ENCODE peak calls at places on chromosomes 12 and 14, in four cellular contexts. X is ascending aorta, R is WERI-Rb-1, I is dorsolateral prefrontal cortex. C is an unnamed sample.

GRCh38 chr12:67486671-67487070 is 161.9 kb upstream of the DYRK2 start:
- DNase-seq in I (no peak), X (no peak), R (no peak), C (no peak)

GRCh38 chr12:113302925-113303640 is 31.8 kb downstream of the SLC8B1 start:
- DNase-seq in I (no peak), X (no peak), R (no peak), C (no peak)

GRCh38 chr12:54684636-54685630 is 36.8 kb upstream of the DCD start:
- DNase-seq in I (no peak), X (no peak), R (no peak), C (peak; percentile 6)

GRCh38 chr12:118436002-118436724 is 59.8 kb downstream of the SUDS3 start:
- DNase-seq in I (peak; percentile 39), X (no peak), R (peak; percentile 63), C (peak; percentile 43)

GRCh38 chr14:104326848-104327247 is 188.5 kb downstream of the KIF26A start:
- DNase-seq in X (no peak), R (no peak), I (no peak), C (no peak)

GRCh38 chr14:100649173-100649519 is 61.9 kb upstream of the BEGAIN start:
- DNase-seq in R (no peak), X (no peak), I (no peak), C (no peak)

GRCh38 chr12:16670456-16671050 is 64.6 kb upstream of the LMO3 start:
- DNase-seq in X (no peak), R (no peak), I (no peak), C (peak; percentile 33)

GRCh38 chr12:121568971-121569808 is 11.6 kb downstream of the KDM2B start:
- DNase-seq in I (no peak), R (no peak), X (no peak), C (no peak)

GRCh38 chr12:8622681-8623080 is 10.0 kb upstream of the AICDA start:
- DNase-seq in R (no peak), X (no peak), I (no peak), C (no peak)

GRCh38 chr12:6430124-6430989 is 14.4 kb upstream of the CD27 start:
- DNase-seq in X (peak; percentile 97), R (no peak), I (peak; percentile 77), C (peak; percentile 99)

GRCh38 chr12:42109031-42109430 is 35.6 kb downstream of the GXYLT1 start:
- DNase-seq in X (no peak), I (no peak), R (no peak), C (no peak)

GRCh38 chr14:102739190-102739469 is 38.1 kb upstream of the TRAF3 start:
- DNase-seq in R (no peak), I (no peak), X (no peak), C (no peak)

GRCh38 chr12:13128291-13129000 is 25.0 kb upstream of the GSG1 start:
- DNase-seq in R (no peak), I (no peak), X (no peak), C (no peak)

GRCh38 chr12:113130457-113131135 is 5.0 kb downstream of the RASAL1 start:
- DNase-seq in R (peak; percentile 50), I (peak; percentile 90), X (no peak), C (peak; percentile 39)

GRCh38 chr12:25811656-25812126 is 146.8 kb upstream of the RASSF8 start:
- DNase-seq in X (no peak), R (no peak), I (no peak), C (peak; percentile 39)

GRCh38 chr14:105089746-105090492 is 24.7 kb upstream of the GPR132 start:
- DNase-seq in X (peak; percentile 65), I (no peak), R (no peak), C (no peak)

GRCh38 chr12:126974779-126975178 is 1292.2 kb upstream of the TMEM132C start:
- DNase-seq in I (no peak), R (peak; percentile 28), X (no peak), C (peak; percentile 5)

GRCh38 chr12:122395319-122395718 is 27.1 kb downstream of the CLIP1 start:
- DNase-seq in R (no peak), X (no peak), I (no peak), C (peak; percentile 18)

GRCh38 chr14:71116206-71117122 is 209.2 kb downstream of the PCNX1 start:
- DNase-seq in X (no peak), I (no peak), R (no peak), C (no peak)

GRCh38 chr12:122310636-122311035 is 44.3 kb upstream of the VPS33A start:
- DNase-seq in X (no peak), R (no peak), I (no peak), C (no peak)

GRCh38 chr12:4115570-4115969 is 158.0 kb upstream of the CCND2 start:
- DNase-seq in X (peak; percentile 31), R (no peak), I (no peak), C (no peak)

GRCh38 chr14:61750708-61751474 is 11.3 kb upstream of the SNAPC1 start:
- DNase-seq in X (peak; percentile 94), I (peak; percentile 57), R (no peak), C (peak; percentile 87)

GRCh38 chr12:111439657-111440151 is 34.0 kb downstream of the SH2B3 start:
- DNase-seq in R (no peak), X (no peak), I (no peak), C (no peak)

GRCh38 chr14:93994919-93995682 is 2.0 kb upstream of the CCDC197 start:
- DNase-seq in I (peak; percentile 81), X (peak; percentile 96), R (no peak), C (peak; percentile 86)

GRCh38 chr12:52496590-52497071 is 3.6 kb upstream of the KRT6A start:
- DNase-seq in I (no peak), X (no peak), R (no peak), C (peak; percentile 89)

GRCh38 chr12:54292083-54292930 is 8.5 kb downstream of the NFE2 start:
- DNase-seq in I (no peak), R (no peak), X (no peak), C (no peak)

GRCh38 chr12:121992059-121992879 is 29.4 kb upstream of the BCL7A start:
- DNase-seq in I (peak; percentile 30), X (no peak), R (no peak), C (peak; percentile 93)

GRCh38 chr12:9724023-9724422 is 8.9 kb downstream of the CLECL1 start:
- DNase-seq in X (no peak), I (no peak), R (no peak), C (no peak)

GRCh38 chr14:100872641-100873071 is 30.9 kb downstream of the RTL1 start:
- DNase-seq in I (no peak), X (no peak), R (no peak), C (no peak)

GRCh38 chr12:94039914-94040313 is 108.5 kb upstream of the PLXNC1 start:
- DNase-seq in X (no peak), I (no peak), R (no peak), C (no peak)

GRCh38 chr12:94041833-94042232 is 106.5 kb upstream of the PLXNC1 start:
- DNase-seq in R (no peak), X (no peak), I (no peak), C (no peak)

GRCh38 chr12:94039199-94039840 is 109.1 kb upstream of the PLXNC1 start:
- DNase-seq in I (no peak), X (no peak), R (no peak), C (no peak)

GRCh38 chr12:94038605-94039004 is 109.8 kb upstream of the PLXNC1 start:
- DNase-seq in R (no peak), X (no peak), I (no peak), C (no peak)

GRCh38 chr12:94042321-94042720 is 106.1 kb upstream of the PLXNC1 start:
- DNase-seq in R (no peak), X (no peak), I (no peak), C (no peak)
- TF ChIP-seq CTCF in R (no peak), X (no peak), I (no peak), C (no peak)

GRCh38 chr12:20125259-20125919 is 242.9 kb upstream of the PDE3A start:
- DNase-seq in R (no peak), X (no peak), I (no peak), C (no peak)

GRCh38 chr12:20127401-20127800 is 240.9 kb upstream of the PDE3A start:
- DNase-seq in R (no peak), X (no peak), I (no peak), C (no peak)

GRCh38 chr12:20120296-20120695 is 248.0 kb upstream of the PDE3A start:
- DNase-seq in R (no peak), I (no peak), X (no peak), C (no peak)

GRCh38 chr12:20123465-20123864 is 244.9 kb upstream of the PDE3A start:
- DNase-seq in R (no peak), I (no peak), X (no peak), C (no peak)

GRCh38 chr12:20122274-20122673 is 246.1 kb upstream of the PDE3A start:
- DNase-seq in X (no peak), R (no peak), I (no peak), C (peak; percentile 4)
- TF ChIP-seq CTCF in X (no peak), R (no peak), I (no peak), C (no peak)

DNA sequence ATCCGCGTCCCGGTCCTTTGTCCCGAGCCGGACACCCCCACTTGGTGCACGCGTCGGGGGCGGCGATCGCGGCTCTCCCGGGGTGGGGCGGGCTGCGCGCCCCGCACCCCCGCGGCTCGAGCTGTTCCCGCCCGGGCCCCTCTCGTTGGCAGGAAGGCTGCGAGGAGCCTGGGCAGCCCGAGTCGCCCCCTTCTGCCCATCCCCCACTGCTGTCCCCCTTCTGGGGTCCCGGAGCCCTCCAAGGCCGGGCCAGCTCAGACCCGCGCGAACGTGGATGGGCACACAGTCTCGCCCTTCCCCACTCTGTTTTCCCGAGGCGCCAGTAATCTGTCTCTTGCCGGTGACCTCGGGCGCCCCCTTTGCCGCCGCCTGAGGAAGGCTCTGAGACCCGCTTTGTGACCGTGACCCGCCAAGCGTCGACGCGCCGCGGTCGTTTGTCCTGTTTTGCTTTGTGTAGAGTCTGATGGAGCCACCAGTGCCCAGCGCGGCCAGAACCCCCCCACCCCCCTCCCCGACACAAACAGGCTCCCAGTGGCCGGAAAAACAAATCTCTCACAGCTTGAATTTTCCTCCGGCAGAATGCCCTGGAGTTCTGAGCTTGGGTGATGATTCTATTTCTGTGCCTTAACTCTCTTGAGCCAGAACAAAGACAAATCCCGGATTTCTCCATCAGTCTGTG is 610 bp downstream of the C14orf132 start:
- DNase-seq in R (peak; percentile 64), I (peak; percentile 36), X (peak; percentile 69), C (no peak)
- TF ChIP-seq CTCF in R (peak; percentile 22), I (peak; percentile 37), X (no peak), C (no peak)

GRCh38 chr14:29262979-29263378 is 496.4 kb downstream of the FOXG1 start:
- DNase-seq in I (no peak), R (no peak), X (no peak), C (no peak)

GRCh38 chr14:29265852-29266251 is 499.3 kb downstream of the FOXG1 start:
- DNase-seq in X (no peak), R (no peak), I (no peak), C (no peak)

DNA sequence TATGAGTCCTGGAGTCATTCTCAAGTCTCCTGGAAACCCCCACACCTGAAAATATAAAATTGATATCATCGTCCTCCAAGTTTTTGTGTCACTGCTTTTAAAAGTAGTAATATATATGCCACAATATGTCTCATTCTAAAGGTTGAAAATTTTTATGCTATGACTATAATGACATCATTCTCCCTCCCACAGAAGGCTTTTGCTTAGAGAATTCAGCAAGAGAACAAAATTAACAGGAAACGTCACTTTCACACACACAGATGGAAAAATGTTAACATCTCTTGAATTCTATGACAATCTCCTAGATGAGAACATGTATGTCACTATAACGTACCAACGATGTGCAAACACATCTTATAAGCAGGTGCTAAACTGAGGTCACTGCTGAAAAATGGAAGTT is 498.3 kb downstream of the FOXG1 start:
- DNase-seq in R (no peak), X (no peak), I (no peak), C (no peak)
- TF ChIP-seq CTCF in R (no peak), X (no peak), I (no peak), C (no peak)

DNA sequence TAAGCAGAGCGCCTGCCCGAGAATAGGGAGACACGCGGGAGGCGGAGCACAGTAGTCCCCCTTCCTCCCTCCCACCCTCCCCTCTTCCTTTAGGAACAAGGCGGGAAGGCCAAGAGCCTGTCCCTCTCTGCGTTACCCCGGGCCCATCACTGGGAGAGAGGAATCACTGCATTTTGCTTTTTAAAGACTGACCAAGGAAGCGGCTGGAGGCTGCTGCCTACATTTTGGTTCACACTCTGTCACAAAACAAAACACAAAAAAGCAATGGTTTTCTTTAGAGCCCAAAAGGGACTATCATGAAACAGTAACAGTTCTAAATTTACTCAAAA is 19.8 kb downstream of the STX2 start:
- DNase-seq in X (no peak), R (no peak), I (no peak), C (no peak)
- TF ChIP-seq CTCF in X (peak; percentile 31), R (no peak), I (no peak), C (peak; percentile 14)